ENCODE peak calls at places on chromosomes 3 and 15, in eight cellular contexts. V is activated CD4-positive, alpha-beta T cell treated with anti-CD3 and anti-CD28 coated beads for 48 hours; X is transverse colon; O is 8988T; C is pulmonary artery endothelial cell; B is stimulated activated CD8-positive, alpha-beta memory T cell treated with anti-CD3 and anti-CD28 coated beads, Interleukin-15, amount 100 ng/mL, for 1 hour; I is A172; M is naive thymus-derived CD8-positive, alpha-beta T cell. K is an unnamed sample.

GRCh38 chr3:188294113-188294512 is 140.2 kb downstream of the LPP start:
- DNase-seq in I (no peak), C (no peak), V (no peak), O (no peak), B (no peak), M (no peak), X (no peak), K (no peak)

GRCh38 chr15:93929375-93930094 is 301.8 kb upstream of the MCTP2 start:
- DNase-seq in M (no peak), X (peak), V (no peak), O (no peak), I (peak), C (no peak), B (no peak), K (no peak)

GRCh38 chr3:41961061-41961749 is 698 bp downstream of the ULK4 start:
- DNase-seq in C (peak), X (peak), M (peak), V (peak), O (peak), I (peak), B (peak), K (peak)

GRCh38 chr3:99323940-99324339 is 314.5 kb upstream of the COL8A1 start:
- DNase-seq in I (no peak), B (no peak), X (no peak), O (no peak), M (no peak), C (no peak), V (no peak), K (no peak)

GRCh38 chr3:187098925-187099512 is 40.3 kb downstream of the RPL39L start:
- DNase-seq in C (no peak), X (no peak), I (no peak), V (no peak), M (no peak), O (no peak), B (no peak), K (no peak)

GRCh38 chr3:101851072-101851471 is 1.8 kb downstream of the NFKBIZ start:
- DNase-seq in X (no peak), V (no peak), M (no peak), I (no peak), B (no peak), O (no peak), C (peak), K (no peak)

GRCh38 chr3:103052236-103052830 is 617.5 kb downstream of the ZPLD1 start:
- DNase-seq in B (no peak), X (peak), V (no peak), M (no peak), C (no peak), I (no peak), O (no peak), K (peak)

GRCh38 chr3:177571271-177571972 is 374.1 kb upstream of the TBL1XR1 start:
- DNase-seq in X (no peak), I (no peak), M (no peak), V (no peak), B (no peak), C (no peak), O (no peak), K (no peak)

GRCh38 chr15:67187351-67187854 is 67.1 kb downstream of the AAGAB start:
- DNase-seq in O (no peak), V (no peak), C (no peak), M (no peak), I (no peak), X (no peak), B (no peak), K (no peak)

GRCh38 chr15:89575656-89576416 is 567 bp downstream of the TICRR start:
- DNase-seq in O (no peak), X (no peak), V (peak), M (peak), I (no peak), B (no peak), C (no peak), K (no peak)

GRCh38 chr15:100301905-100302431 is 39.8 kb downstream of the ADAMTS17 start:
- DNase-seq in X (no peak), C (no peak), M (no peak), V (no peak), O (no peak), I (no peak), B (no peak), K (no peak)

GRCh38 chr3:62266668-62267283 is 106.6 kb downstream of the FEZF2 start:
- DNase-seq in M (no peak), B (no peak), X (no peak), V (no peak), C (no peak), I (no peak), O (no peak), K (no peak)

GRCh38 chr3:66076861-66077495 is 38.3 kb upstream of the MAGI1 start:
- DNase-seq in X (no peak), M (no peak), V (no peak), I (no peak), B (no peak), C (no peak), O (no peak), K (no peak)

GRCh38 chr3:100184960-100185566 is 70.8 kb upstream of the FILIP1L start:
- DNase-seq in V (no peak), X (no peak), O (no peak), M (no peak), C (no peak), I (no peak), B (no peak), K (no peak)

GRCh38 chr3:156535162-156535627 is 19.7 kb downstream of the SSR3 start:
- DNase-seq in I (peak), X (peak), O (no peak), M (no peak), C (peak), V (peak), B (no peak), K (peak)

GRCh38 chr3:49553320-49553689 is 972 bp upstream of the BSN start:
- DNase-seq in B (no peak), I (peak), V (no peak), X (no peak), C (no peak), O (no peak), M (no peak), K (no peak)

GRCh38 chr15:52069559-52069958 is 43.0 kb downstream of the BCL2L10 start:
- DNase-seq in B (no peak), V (no peak), X (peak), O (no peak), C (no peak), I (no peak), M (no peak), K (no peak)

GRCh38 chr3:79767953-79768282 is at the start of gene ROBO1:
- DNase-seq in B (no peak), X (no peak), V (no peak), I (no peak), C (no peak), M (no peak), O (no peak), K (no peak)

GRCh38 chr15:77168211-77168610 is 97.3 kb upstream of the TSPAN3 start:
- DNase-seq in V (no peak), C (no peak), B (no peak), M (no peak), O (no peak), X (no peak), I (no peak), K (no peak)

GRCh38 chr15:74133071-74133702 is 2.8 kb downstream of the ISLR2 start:
- DNase-seq in B (no peak), V (peak), C (no peak), I (no peak), O (no peak), X (no peak), M (no peak), K (no peak)

GRCh38 chr3:188975612-188976314 is 196.0 kb upstream of the TPRG1 start:
- DNase-seq in V (no peak), B (no peak), O (no peak), M (no peak), X (no peak), C (no peak), I (no peak), K (no peak)

GRCh38 chr3:131596884-131597283 is 94.1 kb upstream of the MRPL3 start:
- DNase-seq in C (no peak), M (no peak), V (no peak), O (no peak), I (no peak), X (no peak), B (no peak), K (no peak)

GRCh38 chr15:90529369-90530249 is at the start of gene CRTC3:
- DNase-seq in V (peak), B (no peak), M (peak), O (peak), X (peak), I (no peak), C (no peak), K (no peak)

GRCh38 chr3:153252963-153253362 is 90.9 kb downstream of the RAP2B start:
- DNase-seq in I (no peak), C (no peak), O (no peak), B (no peak), X (no peak), M (no peak), V (no peak), K (no peak)

GRCh38 chr15:75049392-75049791 is 26.0 kb downstream of the PPCDC start:
- DNase-seq in V (no peak), X (peak), I (no peak), M (no peak), O (no peak), C (no peak), B (no peak), K (no peak)

GRCh38 chr3:173513123-173513522 is 115.6 kb downstream of the NLGN1 start:
- DNase-seq in X (no peak), B (no peak), M (no peak), V (no peak), I (no peak), O (no peak), C (no peak), K (no peak)

GRCh38 chr15:99447497-99448371 is 118.0 kb upstream of the MEF2A start:
- DNase-seq in V (peak), O (no peak), C (no peak), I (no peak), B (no peak), M (no peak), X (no peak), K (no peak)

GRCh38 chr3:128763967-128764366 is 38.0 kb downstream of the RAB7A start:
- DNase-seq in X (no peak), M (no peak), I (no peak), O (no peak), B (no peak), V (peak), C (no peak), K (no peak)

GRCh38 chr3:42067324-42067723 is 23.8 kb upstream of the TRAK1 start:
- DNase-seq in B (no peak), X (no peak), C (no peak), V (no peak), M (no peak), I (no peak), O (no peak), K (no peak)

K was measured in HCT116.